ENCODE peak calls at places on chromosomes 12 and 14, in seven cellular contexts. One of them, this sample, is unnamed.

GRCh38 chr14:101116065-101116464 is 212.5 kb upstream of the RTL1 start:
- DNase-seq in CD8-positive, alpha-beta T cell: peak; percentile 4
- DNase-seq in colonic mucosa: no peak
- DNase-seq in SK-N-SH: no peak
- DNase-seq in mucosa of descending colon: no peak
- DNase-seq in WERI-Rb-1: no peak
- DNase-seq in cardiac fibroblast: no peak
- DNase-seq in this sample: peak; percentile 46

GRCh38 chr14:91929700-91930099 is 17.8 kb downstream of the FBLN5 start:
- DNase-seq in mucosa of descending colon: no peak
- DNase-seq in SK-N-SH: no peak
- DNase-seq in cardiac fibroblast: peak; percentile 81
- DNase-seq in WERI-Rb-1: no peak
- DNase-seq in colonic mucosa: no peak
- DNase-seq in CD8-positive, alpha-beta T cell: no peak
- DNase-seq in this sample: no peak

GRCh38 chr12:123973552-123974341 is 732 bp downstream of the ZNF664 start:
- DNase-seq in mucosa of descending colon: peak; percentile 70
- DNase-seq in WERI-Rb-1: no peak
- DNase-seq in CD8-positive, alpha-beta T cell: peak; percentile 23
- DNase-seq in SK-N-SH: peak; percentile 70
- DNase-seq in cardiac fibroblast: peak; percentile 17
- DNase-seq in colonic mucosa: peak; percentile 65
- DNase-seq in this sample: peak; percentile 66

GRCh38 chr14:33938131-33938949 is 12.5 kb downstream of the EGLN3 start:
- DNase-seq in mucosa of descending colon: peak; percentile 86
- DNase-seq in cardiac fibroblast: peak; percentile 17
- DNase-seq in CD8-positive, alpha-beta T cell: no peak
- DNase-seq in SK-N-SH: peak; percentile 84
- DNase-seq in colonic mucosa: peak; percentile 90
- DNase-seq in WERI-Rb-1: no peak
- DNase-seq in this sample: peak; percentile 72

GRCh38 chr12:84397279-84397678 is 515.3 kb downstream of the SLC6A15 start:
- DNase-seq in colonic mucosa: no peak
- DNase-seq in mucosa of descending colon: no peak
- DNase-seq in cardiac fibroblast: peak; percentile 5
- DNase-seq in SK-N-SH: peak; percentile 6
- DNase-seq in WERI-Rb-1: no peak
- DNase-seq in CD8-positive, alpha-beta T cell: no peak
- DNase-seq in this sample: no peak

GRCh38 chr12:29517265-29517664 is 19.8 kb upstream of the OVCH1 start:
- DNase-seq in mucosa of descending colon: peak; percentile 21
- DNase-seq in WERI-Rb-1: peak; percentile 35
- DNase-seq in colonic mucosa: no peak
- DNase-seq in cardiac fibroblast: no peak
- DNase-seq in CD8-positive, alpha-beta T cell: no peak
- DNase-seq in SK-N-SH: no peak
- DNase-seq in this sample: no peak

GRCh38 chr12:126389961-126390360 is 1324.7 kb downstream of the AACS start:
- DNase-seq in WERI-Rb-1: no peak
- DNase-seq in SK-N-SH: no peak
- DNase-seq in CD8-positive, alpha-beta T cell: no peak
- DNase-seq in colonic mucosa: no peak
- DNase-seq in mucosa of descending colon: no peak
- DNase-seq in cardiac fibroblast: peak; percentile 65
- DNase-seq in this sample: no peak

GRCh38 chr12:83573676-83574075 is 887.0 kb downstream of the TMTC2 start:
- DNase-seq in mucosa of descending colon: no peak
- DNase-seq in colonic mucosa: no peak
- DNase-seq in cardiac fibroblast: peak; percentile 19
- DNase-seq in SK-N-SH: no peak
- DNase-seq in WERI-Rb-1: no peak
- DNase-seq in CD8-positive, alpha-beta T cell: no peak
- DNase-seq in this sample: no peak

GRCh38 chr12:23099104-23099503 is 474.1 kb downstream of the ETNK1 start:
- DNase-seq in cardiac fibroblast: no peak
- DNase-seq in mucosa of descending colon: no peak
- DNase-seq in CD8-positive, alpha-beta T cell: no peak
- DNase-seq in WERI-Rb-1: no peak
- DNase-seq in colonic mucosa: no peak
- DNase-seq in SK-N-SH: no peak
- DNase-seq in this sample: no peak

GRCh38 chr14:91019673-91020072 is 40.8 kb downstream of the RPS6KA5 start:
- DNase-seq in WERI-Rb-1: no peak
- DNase-seq in SK-N-SH: no peak
- DNase-seq in CD8-positive, alpha-beta T cell: no peak
- DNase-seq in colonic mucosa: no peak
- DNase-seq in cardiac fibroblast: no peak
- DNase-seq in mucosa of descending colon: no peak
- DNase-seq in this sample: no peak

GRCh38 chr14:28502517-28502916 is 264.1 kb upstream of the FOXG1 start:
- DNase-seq in colonic mucosa: no peak
- DNase-seq in WERI-Rb-1: no peak
- DNase-seq in SK-N-SH: no peak
- DNase-seq in cardiac fibroblast: no peak
- DNase-seq in mucosa of descending colon: no peak
- DNase-seq in CD8-positive, alpha-beta T cell: no peak
- DNase-seq in this sample: no peak

GRCh38 chr14:78637489-78637888 is 467.3 kb downstream of the NRXN3 start:
- DNase-seq in cardiac fibroblast: no peak
- DNase-seq in CD8-positive, alpha-beta T cell: no peak
- DNase-seq in colonic mucosa: no peak
- DNase-seq in WERI-Rb-1: no peak
- DNase-seq in mucosa of descending colon: no peak
- DNase-seq in SK-N-SH: no peak
- DNase-seq in this sample: no peak

GRCh38 chr12:2719405-2719804 is 75.4 kb upstream of the FKBP4 start:
- DNase-seq in mucosa of descending colon: no peak
- DNase-seq in cardiac fibroblast: no peak
- DNase-seq in colonic mucosa: no peak
- DNase-seq in CD8-positive, alpha-beta T cell: no peak
- DNase-seq in WERI-Rb-1: no peak
- DNase-seq in SK-N-SH: no peak
- DNase-seq in this sample: no peak

GRCh38 chr14:64438181-64438839 is 27.0 kb upstream of the AKAP5 start:
- DNase-seq in cardiac fibroblast: peak; percentile 82
- DNase-seq in WERI-Rb-1: no peak
- DNase-seq in SK-N-SH: no peak
- DNase-seq in mucosa of descending colon: no peak
- DNase-seq in colonic mucosa: no peak
- DNase-seq in CD8-positive, alpha-beta T cell: peak; percentile 27
- DNase-seq in this sample: no peak

GRCh38 chr14:33026850-33027420 is 88.3 kb downstream of the NPAS3 start:
- DNase-seq in mucosa of descending colon: no peak
- DNase-seq in cardiac fibroblast: peak; percentile 4
- DNase-seq in CD8-positive, alpha-beta T cell: no peak
- DNase-seq in WERI-Rb-1: no peak
- DNase-seq in SK-N-SH: no peak
- DNase-seq in colonic mucosa: no peak
- DNase-seq in this sample: no peak

GRCh38 chr12:75323663-75324062 is 6.5 kb downstream of the CAPS2 start:
- DNase-seq in cardiac fibroblast: peak; percentile 32
- DNase-seq in WERI-Rb-1: no peak
- DNase-seq in CD8-positive, alpha-beta T cell: no peak
- DNase-seq in colonic mucosa: no peak
- DNase-seq in SK-N-SH: no peak
- DNase-seq in mucosa of descending colon: no peak
- DNase-seq in this sample: no peak

GRCh38 chr14:99971929-99972747 is 93.1 kb upstream of the EVL start:
- DNase-seq in colonic mucosa: no peak
- DNase-seq in cardiac fibroblast: peak; percentile 23
- DNase-seq in CD8-positive, alpha-beta T cell: peak; percentile 27
- DNase-seq in mucosa of descending colon: peak; percentile 32
- DNase-seq in SK-N-SH: peak; percentile 67
- DNase-seq in WERI-Rb-1: peak; percentile 18
- DNase-seq in this sample: peak; percentile 75

GRCh38 chr12:12819752-12820311 is 6.7 kb downstream of the DDX47 start:
- DNase-seq in cardiac fibroblast: peak; percentile 92
- DNase-seq in SK-N-SH: no peak
- DNase-seq in colonic mucosa: no peak
- DNase-seq in CD8-positive, alpha-beta T cell: no peak
- DNase-seq in WERI-Rb-1: no peak
- DNase-seq in mucosa of descending colon: no peak
- DNase-seq in this sample: no peak

GRCh38 chr14:58272589-58273372 is 25.6 kb upstream of the ARID4A start:
- DNase-seq in mucosa of descending colon: no peak
- DNase-seq in colonic mucosa: peak; percentile 36
- DNase-seq in WERI-Rb-1: no peak
- DNase-seq in SK-N-SH: no peak
- DNase-seq in cardiac fibroblast: peak; percentile 53
- DNase-seq in CD8-positive, alpha-beta T cell: no peak
- DNase-seq in this sample: no peak

GRCh38 chr12:131137836-131138637 is 184.3 kb downstream of the ADGRD1 start:
- DNase-seq in colonic mucosa: no peak
- DNase-seq in WERI-Rb-1: peak; percentile 38
- DNase-seq in mucosa of descending colon: no peak
- DNase-seq in CD8-positive, alpha-beta T cell: no peak
- DNase-seq in cardiac fibroblast: no peak
- DNase-seq in SK-N-SH: peak; percentile 69
- DNase-seq in this sample: peak; percentile 69

GRCh38 chr12:57952766-57953165 is 11.4 kb downstream of the ATP23 start:
- DNase-seq in CD8-positive, alpha-beta T cell: no peak
- DNase-seq in SK-N-SH: no peak
- DNase-seq in WERI-Rb-1: no peak
- DNase-seq in colonic mucosa: no peak
- DNase-seq in mucosa of descending colon: no peak
- DNase-seq in cardiac fibroblast: no peak
- DNase-seq in this sample: no peak

GRCh38 chr12:68745376-68745903 is 536 bp upstream of the SLC35E3 start:
- DNase-seq in colonic mucosa: no peak
- DNase-seq in WERI-Rb-1: no peak
- DNase-seq in cardiac fibroblast: no peak
- DNase-seq in CD8-positive, alpha-beta T cell: no peak
- DNase-seq in SK-N-SH: no peak
- DNase-seq in mucosa of descending colon: no peak
- DNase-seq in this sample: no peak

GRCh38 chr12:103966736-103967135 is 1.1 kb downstream of the TDG start:
- DNase-seq in WERI-Rb-1: no peak
- DNase-seq in cardiac fibroblast: peak; percentile 25
- DNase-seq in SK-N-SH: no peak
- DNase-seq in mucosa of descending colon: no peak
- DNase-seq in colonic mucosa: no peak
- DNase-seq in CD8-positive, alpha-beta T cell: no peak
- DNase-seq in this sample: no peak

GRCh38 chr12:103965255-103965589 is 450 bp upstream of the TDG start:
- DNase-seq in colonic mucosa: no peak
- DNase-seq in cardiac fibroblast: no peak
- DNase-seq in mucosa of descending colon: no peak
- DNase-seq in WERI-Rb-1: no peak
- DNase-seq in CD8-positive, alpha-beta T cell: no peak
- DNase-seq in SK-N-SH: no peak
- DNase-seq in this sample: no peak

GRCh38 chr12:103962493-103962892 is 3.2 kb upstream of the TDG start:
- DNase-seq in SK-N-SH: no peak
- DNase-seq in WERI-Rb-1: no peak
- DNase-seq in colonic mucosa: no peak
- DNase-seq in cardiac fibroblast: no peak
- DNase-seq in CD8-positive, alpha-beta T cell: no peak
- DNase-seq in mucosa of descending colon: no peak
- DNase-seq in this sample: no peak

GRCh38 chr12:103965590-103966407 is at the start of gene TDG:
- DNase-seq in cardiac fibroblast: peak; percentile 99
- DNase-seq in SK-N-SH: peak; percentile 94
- DNase-seq in CD8-positive, alpha-beta T cell: peak; percentile 97
- DNase-seq in colonic mucosa: peak; percentile 99
- DNase-seq in mucosa of descending colon: peak; percentile 97
- DNase-seq in WERI-Rb-1: peak; percentile 99
- DNase-seq in this sample: peak; percentile 91

GRCh38 chr12:103964805-103965204 is 867 bp upstream of the TDG start:
- DNase-seq in cardiac fibroblast: no peak
- DNase-seq in CD8-positive, alpha-beta T cell: no peak
- DNase-seq in SK-N-SH: no peak
- DNase-seq in WERI-Rb-1: no peak
- DNase-seq in mucosa of descending colon: no peak
- DNase-seq in colonic mucosa: no peak
- DNase-seq in this sample: no peak
- H3K4me3 ChIP-seq in cardiac fibroblast: peak overlapping the region; percentile 84
- H3K4me3 ChIP-seq in CD8-positive, alpha-beta T cell: peak overlapping the region; percentile 54
- H3K4me3 ChIP-seq in SK-N-SH: peak overlapping the region; percentile 97
- H3K4me3 ChIP-seq in WERI-Rb-1: peak overlapping the region; percentile 95
- H3K4me3 ChIP-seq in mucosa of descending colon: peak overlapping the region; percentile 69
- H3K4me3 ChIP-seq in colonic mucosa: peak overlapping the region; percentile 77
- H3K4me3 ChIP-seq in this sample: peak overlapping the region; percentile 81

DNA sequence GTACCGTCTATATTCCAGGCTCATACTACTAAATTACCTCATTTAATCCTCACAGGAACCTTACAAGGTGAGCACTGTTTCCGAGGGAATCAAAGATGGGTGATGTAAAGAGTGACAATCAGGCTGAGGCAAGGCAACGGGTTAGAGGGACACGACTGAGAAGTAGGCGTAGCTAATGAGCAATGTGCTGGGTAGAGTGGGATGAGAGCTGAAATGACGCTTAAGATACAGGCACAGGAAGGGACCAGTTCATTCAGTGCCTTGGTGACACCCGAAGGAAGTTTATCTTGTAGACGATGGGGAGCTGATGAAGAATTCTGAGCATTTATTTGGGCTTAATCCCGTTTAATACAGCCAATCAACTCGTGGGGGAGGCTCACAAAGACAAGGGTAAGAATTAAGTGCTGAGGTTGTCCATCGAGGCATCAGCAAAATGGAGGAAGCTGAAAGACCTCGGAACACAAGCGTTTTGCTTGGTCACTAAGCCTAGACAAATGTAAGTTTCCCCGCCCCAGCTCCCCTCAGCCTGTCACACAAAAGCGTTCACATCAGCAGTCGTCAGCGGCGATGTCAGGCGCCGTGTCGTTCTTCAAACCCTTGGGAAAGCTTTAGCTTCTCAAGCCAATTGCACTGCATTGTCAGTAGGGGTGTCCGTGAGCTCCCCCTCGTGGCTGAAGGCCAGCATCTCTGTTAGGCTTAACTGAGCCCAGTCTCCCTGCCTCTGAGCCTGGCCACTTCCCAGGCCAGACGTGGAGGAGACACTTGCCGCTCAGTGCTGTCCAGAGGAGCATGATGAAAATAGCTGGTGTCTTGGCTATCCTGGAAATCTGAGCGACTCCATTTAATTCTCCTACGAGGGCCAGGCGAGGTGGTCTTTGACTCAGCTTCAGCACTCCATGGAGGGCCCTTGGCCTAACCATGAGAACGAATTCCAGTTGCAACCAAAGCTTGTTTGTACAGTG is 288.5 kb upstream of the G2E3 start:
- DNase-seq in WERI-Rb-1: peak; percentile 86
- DNase-seq in mucosa of descending colon: peak; percentile 83
- DNase-seq in colonic mucosa: peak; percentile 79
- DNase-seq in cardiac fibroblast: peak; percentile 90
- DNase-seq in SK-N-SH: peak; percentile 54
- DNase-seq in CD8-positive, alpha-beta T cell: peak; percentile 47
- DNase-seq in this sample: peak; percentile 41
- H3K4me3 ChIP-seq in WERI-Rb-1: no peak overlapping the region
- H3K4me3 ChIP-seq in mucosa of descending colon: no peak overlapping the region
- H3K4me3 ChIP-seq in colonic mucosa: no peak overlapping the region
- H3K4me3 ChIP-seq in cardiac fibroblast: peak overlapping the region; percentile 6
- H3K4me3 ChIP-seq in SK-N-SH: peak overlapping the region; percentile 23
- H3K4me3 ChIP-seq in CD8-positive, alpha-beta T cell: no peak overlapping the region
- H3K4me3 ChIP-seq in this sample: peak overlapping the region; percentile 19

GRCh38 chr14:60506462-60506984 is 2.4 kb upstream of the SIX6 start:
- DNase-seq in cardiac fibroblast: no peak
- DNase-seq in WERI-Rb-1: no peak
- DNase-seq in CD8-positive, alpha-beta T cell: no peak
- DNase-seq in mucosa of descending colon: no peak
- DNase-seq in colonic mucosa: no peak
- DNase-seq in SK-N-SH: peak; percentile 43
- DNase-seq in this sample: peak; percentile 51
- H3K4me3 ChIP-seq in cardiac fibroblast: no peak overlapping the region
- H3K4me3 ChIP-seq in WERI-Rb-1: no peak overlapping the region
- H3K4me3 ChIP-seq in CD8-positive, alpha-beta T cell: no peak overlapping the region
- H3K4me3 ChIP-seq in mucosa of descending colon: no peak overlapping the region
- H3K4me3 ChIP-seq in colonic mucosa: no peak overlapping the region
- H3K4me3 ChIP-seq in SK-N-SH: no peak overlapping the region
- H3K4me3 ChIP-seq in this sample: peak overlapping the region; percentile 20

GRCh38 chr12:109899783-109900751 is at the start of gene TCHP:
- DNase-seq in SK-N-SH: peak; percentile 92
- DNase-seq in CD8-positive, alpha-beta T cell: peak; percentile 72
- DNase-seq in cardiac fibroblast: peak; percentile 90
- DNase-seq in mucosa of descending colon: peak; percentile 88
- DNase-seq in WERI-Rb-1: peak; percentile 83
- DNase-seq in colonic mucosa: peak; percentile 91
- DNase-seq in this sample: peak; percentile 89
- H3K4me3 ChIP-seq in SK-N-SH: peak within 1 kb of the TSS; percentile 83
- H3K4me3 ChIP-seq in CD8-positive, alpha-beta T cell: peak within 1 kb of the TSS; percentile 79
- H3K4me3 ChIP-seq in cardiac fibroblast: peak within 1 kb of the TSS; percentile 71
- H3K4me3 ChIP-seq in mucosa of descending colon: peak within 1 kb of the TSS; percentile 68
- H3K4me3 ChIP-seq in WERI-Rb-1: peak within 1 kb of the TSS; percentile 60
- H3K4me3 ChIP-seq in colonic mucosa: peak within 1 kb of the TSS; percentile 87
- H3K4me3 ChIP-seq in this sample: peak within 1 kb of the TSS; percentile 63

This sample was measured in H7.